ENCODE peak calls at places on chromosomes 3 and 15, in eight cellular contexts. B, Z, W, Q, U, K, L and E are unnamed samples. For H3K27me3, the result is how much of the 10 kb centered on the place peaks cover.

GRCh38 chr3:185112186-185112585 is 40.7 kb downstream of the C3orf70 start:
- DNase-seq in B (no peak), U (no peak), W (no peak), Q (no peak), K (no peak), Z (no peak), L (no peak), E (no peak)

GRCh38 chr3:106619-107018 is 89.9 kb upstream of the CHL1 start:
- DNase-seq in L (no peak), W (peak), Z (no peak), B (no peak), Q (no peak), U (no peak), K (no peak), E (no peak)

GRCh38 chr15:57897870-57898269 is 167.6 kb downstream of the ALDH1A2 start:
- DNase-seq in W (no peak), B (no peak), K (no peak), Q (no peak), L (no peak), U (no peak), Z (no peak), E (no peak)

GRCh38 chr3:122957707-122958210 is 69.8 kb downstream of the SEMA5B start:
- DNase-seq in K (no peak), Q (no peak), B (peak), Z (no peak), L (no peak), W (no peak), U (no peak), E (peak)

GRCh38 chr3:129734449-129734848 is 128.0 kb upstream of the PLXND1 start:
- DNase-seq in L (no peak), Q (no peak), W (no peak), Z (no peak), U (no peak), K (no peak), B (no peak), E (no peak)

GRCh38 chr3:138349926-138350665 is 1.7 kb downstream of the MRAS start:
- DNase-seq in K (no peak), Z (no peak), U (no peak), B (peak), L (no peak), Q (no peak), W (no peak), E (no peak)

GRCh38 chr3:1251282-1252060 is 158.6 kb downstream of the CNTN6 start:
- DNase-seq in Z (no peak), Q (no peak), W (no peak), K (no peak), B (no peak), U (no peak), L (no peak), E (no peak)

GRCh38 chr3:14243782-14244181 is 65.2 kb downstream of the LSM3 start:
- DNase-seq in W (no peak), Z (no peak), B (no peak), U (no peak), K (no peak), Q (no peak), L (no peak), E (no peak)

GRCh38 chr3:193883551-193883950 is 252.4 kb upstream of the HES1 start:
- DNase-seq in U (no peak), Z (no peak), W (no peak), L (no peak), Q (no peak), K (no peak), B (no peak), E (no peak)

GRCh38 chr15:58441376-58442070 is 9.7 kb downstream of the LIPC start:
- DNase-seq in B (no peak), L (no peak), K (peak), W (no peak), U (no peak), Q (no peak), Z (no peak), E (no peak)

GRCh38 chr3:152942366-152942765 is 107.4 kb downstream of the P2RY1 start:
- DNase-seq in Z (no peak), Q (no peak), K (no peak), L (no peak), W (no peak), U (no peak), B (no peak), E (no peak)

GRCh38 chr3:45210308-45211038 is 15.6 kb downstream of the TMEM158 start:
- DNase-seq in Q (peak), Z (peak), L (peak), K (peak), W (peak), B (peak), U (peak), E (peak)

GRCh38 chr15:25763206-25763880 is 99.8 kb downstream of the ATP10A start:
- DNase-seq in W (no peak), L (no peak), U (no peak), Z (no peak), Q (no peak), B (no peak), K (no peak), E (no peak)

GRCh38 chr3:106255870-106256248 is 387.0 kb upstream of the CBLB start:
- DNase-seq in W (no peak), Z (no peak), K (no peak), B (no peak), Q (no peak), L (no peak), U (no peak), E (no peak)

DNA sequence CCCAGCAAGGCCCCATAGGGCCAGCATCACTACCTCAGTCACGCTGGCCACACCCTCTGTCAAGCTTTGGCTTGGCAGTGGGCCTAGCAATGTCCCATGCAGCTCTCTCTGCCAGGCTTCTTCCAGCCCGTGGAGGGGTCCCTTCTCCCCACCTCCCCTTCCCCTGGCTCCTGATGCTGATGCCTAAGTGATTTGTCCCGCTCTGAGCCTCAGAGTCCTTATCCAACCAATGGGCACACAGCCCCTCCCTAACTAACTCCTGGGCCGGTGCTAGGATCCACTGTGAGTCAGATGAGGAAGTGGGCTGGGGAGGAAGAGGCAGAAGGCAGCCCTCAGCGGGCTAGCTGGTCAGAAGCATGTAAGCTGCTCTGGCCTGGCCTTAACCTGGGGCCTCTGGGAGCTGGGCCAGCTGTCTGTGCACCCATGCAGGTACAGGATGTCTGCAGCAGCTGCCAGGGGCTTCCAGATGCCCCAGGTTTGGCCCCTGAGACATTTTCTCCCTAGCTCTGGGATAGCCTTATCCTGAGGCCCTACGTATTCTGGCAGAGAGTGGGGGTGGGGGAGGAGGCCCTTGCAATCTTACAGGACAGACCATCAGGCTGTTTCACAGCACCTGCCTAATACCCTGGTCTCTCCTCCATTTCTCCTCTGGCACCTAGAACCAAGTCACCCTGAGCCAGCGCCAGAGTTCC is 740 bp upstream of the ZBTB47 start:
- DNase-seq in U (peak), K (peak), B (peak), L (peak), Z (peak), W (no peak), Q (peak), E (peak)
- H3K27ac ChIP-seq in U (peak), K (peak), B (peak), L (peak), Z (peak), W (no peak), Q (peak), E (peak)

DNA sequence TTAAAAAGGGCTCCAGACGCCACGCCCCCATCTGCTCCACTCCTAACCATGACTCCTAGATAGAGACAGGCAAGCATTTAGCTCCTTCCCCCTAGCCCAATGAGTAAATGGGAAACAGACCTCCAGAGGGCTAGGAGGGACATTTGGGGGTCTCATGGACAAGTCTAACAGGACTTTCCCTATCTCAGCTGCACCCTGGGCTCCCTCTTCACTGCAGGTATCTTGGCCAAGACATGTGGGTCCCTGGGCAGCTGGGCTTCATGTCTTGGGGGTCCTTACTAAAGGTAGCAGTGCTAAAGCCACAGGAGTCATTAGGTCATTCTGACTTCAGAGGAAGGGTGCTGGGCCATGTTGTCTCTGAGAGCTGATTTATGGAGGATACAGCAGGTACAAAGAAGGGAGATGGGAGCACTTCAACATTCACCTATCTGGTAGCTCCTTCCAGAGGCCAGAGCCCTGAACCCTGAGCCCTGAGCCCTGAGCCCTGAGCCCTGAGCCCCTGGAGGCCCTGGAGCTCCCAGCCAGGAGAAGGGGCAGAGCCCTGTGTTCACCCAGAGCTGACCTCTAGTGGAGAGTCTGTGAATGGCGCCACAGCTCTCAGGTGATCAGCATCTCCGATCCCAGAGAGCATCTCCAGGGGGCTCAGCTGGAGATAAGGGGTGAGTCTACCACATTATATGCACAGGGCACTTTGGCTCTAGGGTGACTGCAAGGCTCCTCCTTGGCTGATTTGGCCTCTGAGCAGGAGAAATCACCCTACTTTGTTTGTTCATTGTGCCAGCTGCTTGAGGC is 40.1 kb upstream of the EPHB1 start:
- DNase-seq in L (no peak), Q (peak), W (peak), U (no peak), B (no peak), K (no peak), Z (no peak), E (peak)
- H3K27me3 ChIP-seq in L (under half), Q (under half), W (under half), U (under half), B (under half), K (under half), Z (under half), E (under half)

GRCh38 chr3:48962340-48962739 is 27.7 kb upstream of the P4HTM start:
- DNase-seq in Z (no peak), Q (no peak), L (no peak), U (no peak), W (no peak), B (no peak), K (no peak), E (no peak)

GRCh38 chr3:48962939-48963338 is 27.1 kb upstream of the P4HTM start:
- DNase-seq in W (no peak), K (no peak), U (no peak), L (no peak), Z (no peak), B (no peak), Q (no peak), E (no peak)

GRCh38 chr3:48966367-48966766 is 23.7 kb upstream of the P4HTM start:
- DNase-seq in Z (no peak), B (no peak), W (no peak), K (no peak), U (no peak), Q (no peak), L (no peak), E (no peak)

GRCh38 chr3:48960841-48961413 is 29.1 kb upstream of the P4HTM start:
- DNase-seq in Q (no peak), U (no peak), L (no peak), B (no peak), W (no peak), K (no peak), Z (no peak), E (no peak)

DNA sequence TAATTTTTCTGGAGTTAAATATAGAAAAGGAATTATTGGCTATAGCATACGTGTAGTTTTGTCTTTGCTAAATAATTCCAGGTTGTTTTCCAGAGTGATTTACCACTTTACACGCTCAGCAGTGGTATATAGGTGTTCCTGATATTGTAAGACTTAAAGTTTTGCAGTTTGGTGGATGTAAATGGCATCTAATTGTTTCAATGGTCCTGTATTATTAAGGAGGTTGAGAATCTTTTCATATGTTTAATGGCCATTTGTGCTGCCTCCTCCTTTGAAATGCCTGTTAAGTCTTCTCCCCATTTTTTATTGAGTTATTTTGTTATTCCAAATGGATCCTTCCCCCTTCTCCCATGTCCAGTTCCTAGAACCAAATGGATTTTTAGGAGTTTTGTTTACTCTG is 26.4 kb upstream of the P4HTM start:
- DNase-seq in U (no peak), L (no peak), W (no peak), K (no peak), Z (no peak), B (no peak), Q (no peak), E (no peak)
- TF ChIP-seq CTCF in U (no peak), L (no peak), W (no peak), K (no peak), Z (no peak), B (no peak), Q (no peak), E (no peak)

GRCh38 chr3:23874359-23875120 is 42.2 kb downstream of the NKIRAS1 start:
- DNase-seq in K (peak), U (no peak), Z (no peak), B (no peak), W (no peak), L (no peak), Q (no peak), E (no peak)
- H3K27ac ChIP-seq in K (peak), U (no peak), Z (no peak), B (no peak), W (no peak), L (no peak), Q (no peak), E (no peak)